ENCODE peak calls at places on chromosomes 13 and 19, in four cellular contexts. One of them, this sample, is unnamed.

GRCh38 chr13:22562116-22562515 is 618.7 kb upstream of the SGCG start:
- DNase-seq in IMR-90: no peak
- DNase-seq in cardiac fibroblast: no peak
- DNase-seq in AG09319: no peak
- DNase-seq in this sample: no peak

GRCh38 chr19:40407714-40408600 is 5.2 kb downstream of the PRX start:
- DNase-seq in IMR-90: no peak
- DNase-seq in cardiac fibroblast: no peak
- DNase-seq in AG09319: no peak
- DNase-seq in this sample: no peak

GRCh38 chr19:38900220-38900629 is 456 bp downstream of the NFKBIB start:
- DNase-seq in IMR-90: no peak
- DNase-seq in cardiac fibroblast: no peak
- DNase-seq in AG09319: no peak
- DNase-seq in this sample: no peak

GRCh38 chr13:71464673-71465072 is 402.3 kb downstream of the DACH1 start:
- DNase-seq in IMR-90: no peak
- DNase-seq in cardiac fibroblast: peak; percentile 26
- DNase-seq in AG09319: no peak
- DNase-seq in this sample: no peak

GRCh38 chr19:45402469-45403070 is 2.3 kb downstream of the PPP1R13L start:
- DNase-seq in IMR-90: no peak
- DNase-seq in cardiac fibroblast: peak; percentile 36
- DNase-seq in AG09319: no peak
- DNase-seq in this sample: no peak

GRCh38 chr13:19864339-19865309 is 1.2 kb upstream of the ZMYM5 start:
- DNase-seq in IMR-90: peak; percentile 9
- DNase-seq in cardiac fibroblast: peak; percentile 80
- DNase-seq in AG09319: no peak
- DNase-seq in this sample: peak; percentile 80

GRCh38 chr13:114024603-114025431 is 50.9 kb upstream of the C13orf46 start:
- DNase-seq in IMR-90: no peak
- DNase-seq in cardiac fibroblast: no peak
- DNase-seq in AG09319: no peak
- DNase-seq in this sample: no peak

GRCh38 chr19:38251564-38252051 is 4.6 kb downstream of the PPP1R14A start:
- DNase-seq in IMR-90: no peak
- DNase-seq in cardiac fibroblast: peak; percentile 59
- DNase-seq in AG09319: no peak
- DNase-seq in this sample: no peak

GRCh38 chr13:44573790-44574465 is 2.2 kb downstream of the TSC22D1 start:
- DNase-seq in IMR-90: peak; percentile 67
- DNase-seq in cardiac fibroblast: peak; percentile 66
- DNase-seq in AG09319: no peak
- DNase-seq in this sample: no peak

GRCh38 chr13:110818747-110819146 is 96.1 kb downstream of the ANKRD10 start:
- DNase-seq in IMR-90: no peak
- DNase-seq in cardiac fibroblast: no peak
- DNase-seq in AG09319: no peak
- DNase-seq in this sample: no peak

GRCh38 chr13:102912599-102912998 is 66.8 kb downstream of the ERCC5 start:
- DNase-seq in IMR-90: no peak
- DNase-seq in cardiac fibroblast: no peak
- DNase-seq in AG09319: no peak
- DNase-seq in this sample: no peak

GRCh38 chr19:8050274-8051096 is 2.1 kb upstream of the CCL25 start:
- DNase-seq in IMR-90: peak; percentile 55
- DNase-seq in cardiac fibroblast: peak; percentile 79
- DNase-seq in AG09319: peak; percentile 4
- DNase-seq in this sample: peak; percentile 81

GRCh38 chr13:44273991-44274810 is 99.4 kb upstream of the SERP2 start:
- DNase-seq in IMR-90: peak; percentile 77
- DNase-seq in cardiac fibroblast: peak; percentile 49
- DNase-seq in AG09319: no peak
- DNase-seq in this sample: no peak

GRCh38 chr13:113978741-113979481 is 5.0 kb upstream of the C13orf46 start:
- DNase-seq in IMR-90: no peak
- DNase-seq in cardiac fibroblast: no peak
- DNase-seq in AG09319: no peak
- DNase-seq in this sample: no peak

GRCh38 chr13:74133657-74134201 is 475 bp downstream of the KLF12 start:
- DNase-seq in IMR-90: peak; percentile 95
- DNase-seq in cardiac fibroblast: peak; percentile 98
- DNase-seq in AG09319: peak; percentile 87
- DNase-seq in this sample: peak; percentile 71

GRCh38 chr19:33260628-33261418 is 35.2 kb upstream of the SLC7A10 start:
- DNase-seq in IMR-90: no peak
- DNase-seq in cardiac fibroblast: no peak
- DNase-seq in AG09319: no peak
- DNase-seq in this sample: no peak

GRCh38 chr19:31553112-31553843 is 204.0 kb upstream of the TSHZ3 start:
- DNase-seq in IMR-90: no peak
- DNase-seq in cardiac fibroblast: no peak
- DNase-seq in AG09319: no peak
- DNase-seq in this sample: no peak

GRCh38 chr19:48181505-48181904 is 11.0 kb downstream of the ZSWIM9 start:
- DNase-seq in IMR-90: no peak
- DNase-seq in cardiac fibroblast: no peak
- DNase-seq in AG09319: no peak
- DNase-seq in this sample: no peak

GRCh38 chr13:35810286-35810685 is 320.9 kb downstream of the DCLK1 start:
- DNase-seq in IMR-90: no peak
- DNase-seq in cardiac fibroblast: no peak
- DNase-seq in AG09319: no peak
- DNase-seq in this sample: no peak

GRCh38 chr19:49488046-49488862 is 846 bp downstream of the RPL13A start:
- DNase-seq in IMR-90: no peak
- DNase-seq in cardiac fibroblast: no peak
- DNase-seq in AG09319: no peak
- DNase-seq in this sample: no peak

GRCh38 chr19:56111601-56112312 is 9.3 kb downstream of the ZNF787 start:
- DNase-seq in IMR-90: no peak
- DNase-seq in cardiac fibroblast: no peak
- DNase-seq in AG09319: no peak
- DNase-seq in this sample: no peak

GRCh38 chr13:109785141-109785891 is 1.1 kb downstream of the IRS2 start:
- DNase-seq in IMR-90: peak; percentile 57
- DNase-seq in cardiac fibroblast: peak; percentile 68
- DNase-seq in AG09319: no peak
- DNase-seq in this sample: peak; percentile 59

GRCh38 chr19:6236310-6237291 is 43.2 kb downstream of the MLLT1 start:
- DNase-seq in IMR-90: no peak
- DNase-seq in cardiac fibroblast: no peak
- DNase-seq in AG09319: no peak
- DNase-seq in this sample: no peak

DNA sequence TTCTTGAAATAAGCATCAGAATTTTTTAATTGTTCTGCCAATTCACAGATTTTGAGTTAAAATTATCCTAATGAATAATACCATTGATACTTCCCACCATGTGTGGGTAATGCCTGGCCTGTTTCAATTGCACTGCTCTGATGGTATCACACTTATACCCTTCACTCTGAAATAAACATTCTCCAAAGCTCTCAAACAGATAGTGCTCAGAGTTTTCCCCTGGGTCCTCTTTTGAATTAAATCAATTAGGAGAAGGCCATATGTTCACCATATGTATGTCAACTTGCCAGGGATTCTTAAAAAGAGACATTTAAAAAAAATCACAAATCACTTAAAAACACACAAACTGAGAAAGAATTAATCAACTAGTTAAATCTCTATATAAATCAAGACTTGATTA is 318.5 kb downstream of the NDFIP2 start:
- DNase-seq in IMR-90: no peak
- DNase-seq in cardiac fibroblast: no peak
- DNase-seq in AG09319: no peak
- DNase-seq in this sample: no peak
- TF ChIP-seq CTCF in IMR-90: no peak
- TF ChIP-seq CTCF in cardiac fibroblast: no peak
- TF ChIP-seq CTCF in AG09319: no peak
- TF ChIP-seq CTCF in this sample: no peak

GRCh38 chr13:94291631-94292322 is 187.7 kb downstream of the DCT start:
- DNase-seq in IMR-90: no peak
- DNase-seq in cardiac fibroblast: no peak
- DNase-seq in AG09319: no peak
- DNase-seq in this sample: no peak
- TF ChIP-seq CTCF in IMR-90: no peak
- TF ChIP-seq CTCF in cardiac fibroblast: no peak
- TF ChIP-seq CTCF in AG09319: no peak
- TF ChIP-seq CTCF in this sample: no peak

DNA sequence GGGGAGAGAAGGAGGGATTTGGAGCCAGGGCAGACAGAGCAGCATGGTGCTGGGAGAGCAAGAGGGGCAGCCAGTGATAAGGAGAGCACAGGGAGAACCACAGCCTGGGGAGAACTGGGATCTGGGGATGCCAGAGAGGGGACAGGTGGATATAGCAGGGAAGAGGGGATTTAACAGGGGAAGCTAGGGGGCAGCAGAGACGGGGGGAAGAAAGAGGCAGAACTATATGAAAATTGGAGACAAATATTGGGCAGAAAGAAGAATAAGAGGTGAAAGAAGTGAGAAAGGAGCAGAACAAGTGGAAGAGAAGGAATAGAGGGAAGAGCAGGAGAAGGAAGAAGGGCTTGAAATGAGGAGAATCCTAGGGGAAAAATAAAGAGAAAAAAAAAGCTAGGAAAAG is 6.5 kb upstream of the ZNF528 start:
- DNase-seq in IMR-90: no peak
- DNase-seq in cardiac fibroblast: no peak
- DNase-seq in AG09319: no peak
- DNase-seq in this sample: no peak
- TF ChIP-seq CTCF in IMR-90: no peak
- TF ChIP-seq CTCF in cardiac fibroblast: no peak
- TF ChIP-seq CTCF in AG09319: no peak
- TF ChIP-seq CTCF in this sample: no peak

GRCh38 chr13:50712882-50713281 is 130.6 kb downstream of the DLEU7 start:
- DNase-seq in IMR-90: no peak
- DNase-seq in cardiac fibroblast: no peak
- DNase-seq in AG09319: no peak
- DNase-seq in this sample: no peak

GRCh38 chr13:50714886-50715285 is 128.6 kb downstream of the DLEU7 start:
- DNase-seq in IMR-90: no peak
- DNase-seq in cardiac fibroblast: no peak
- DNase-seq in AG09319: no peak
- DNase-seq in this sample: no peak

GRCh38 chr13:50713849-50714248 is 129.6 kb downstream of the DLEU7 start:
- DNase-seq in IMR-90: peak; percentile 59
- DNase-seq in cardiac fibroblast: peak; percentile 49
- DNase-seq in AG09319: no peak
- DNase-seq in this sample: no peak

GRCh38 chr13:50712469-50712868 is 131.0 kb downstream of the DLEU7 start:
- DNase-seq in IMR-90: no peak
- DNase-seq in cardiac fibroblast: no peak
- DNase-seq in AG09319: no peak
- DNase-seq in this sample: no peak

GRCh38 chr13:50715402-50716146 is 127.9 kb downstream of the DLEU7 start:
- DNase-seq in IMR-90: no peak
- DNase-seq in cardiac fibroblast: no peak
- DNase-seq in AG09319: no peak
- DNase-seq in this sample: no peak
- TF ChIP-seq CTCF in IMR-90: no peak
- TF ChIP-seq CTCF in cardiac fibroblast: no peak
- TF ChIP-seq CTCF in AG09319: no peak
- TF ChIP-seq CTCF in this sample: no peak

DNA sequence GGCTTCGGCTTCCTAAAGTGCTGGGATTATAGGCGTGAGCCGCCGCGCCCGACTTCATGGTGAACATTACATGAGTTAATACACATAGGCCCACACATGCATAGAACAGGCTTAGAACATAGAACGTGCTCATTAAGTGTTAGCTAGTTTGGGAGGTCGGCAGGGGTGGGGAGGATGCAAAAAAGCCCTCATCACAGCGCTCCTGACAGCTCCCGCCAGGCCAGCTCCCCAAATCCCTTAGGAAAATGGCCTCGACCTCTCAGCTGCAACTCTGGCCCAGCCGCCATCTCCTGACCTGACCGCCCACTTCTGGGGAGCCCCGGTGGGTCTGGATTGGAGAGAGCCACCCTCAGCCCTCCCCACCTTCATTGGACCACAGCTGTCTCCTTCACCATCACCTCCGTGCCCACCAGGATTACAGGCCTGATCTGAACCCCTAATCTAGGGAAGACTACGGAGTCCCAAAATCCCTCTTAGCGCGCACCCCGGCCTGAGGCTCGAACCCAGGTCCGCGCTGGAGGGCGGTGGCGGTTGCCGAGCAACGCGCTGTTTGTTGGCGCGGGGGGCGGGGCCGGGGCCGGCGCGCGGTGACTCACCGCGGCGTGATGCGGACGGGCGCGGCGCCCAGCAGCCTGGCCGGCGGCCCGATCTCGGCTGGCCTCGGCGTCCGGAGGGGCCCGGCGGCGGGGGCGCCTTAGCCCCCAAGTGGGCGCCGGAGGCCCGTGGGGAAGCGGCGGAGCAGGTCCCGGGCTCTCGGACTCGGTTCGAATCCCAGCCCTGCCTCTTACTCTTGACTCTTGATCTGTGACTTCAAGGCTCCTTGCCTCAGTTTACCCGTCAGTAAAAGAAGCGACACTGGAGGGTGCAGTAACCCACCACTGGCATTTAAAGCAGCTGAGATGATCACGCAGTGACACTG is 26.7 kb upstream of the NANOS3 start:
- DNase-seq in IMR-90: peak; percentile 71
- DNase-seq in cardiac fibroblast: peak; percentile 90
- DNase-seq in AG09319: no peak
- DNase-seq in this sample: no peak
- TF ChIP-seq CTCF in IMR-90: no peak
- TF ChIP-seq CTCF in cardiac fibroblast: no peak
- TF ChIP-seq CTCF in AG09319: no peak
- TF ChIP-seq CTCF in this sample: no peak

GRCh38 chr13:27783111-27783510 is 9.2 kb upstream of the GSX1 start:
- DNase-seq in IMR-90: peak; percentile 8
- DNase-seq in cardiac fibroblast: peak; percentile 34
- DNase-seq in AG09319: no peak
- DNase-seq in this sample: peak; percentile 32
- TF ChIP-seq CTCF in IMR-90: peak; percentile 31
- TF ChIP-seq CTCF in cardiac fibroblast: peak; percentile 25
- TF ChIP-seq CTCF in AG09319: peak; percentile 18
- TF ChIP-seq CTCF in this sample: peak; percentile 41

GRCh38 chr19:27746691-27747380 is 1466.1 kb downstream of the UQCRFS1 start:
- DNase-seq in IMR-90: peak; percentile 1
- DNase-seq in cardiac fibroblast: peak; percentile 25
- DNase-seq in AG09319: no peak
- DNase-seq in this sample: peak; percentile 21
- TF ChIP-seq CTCF in IMR-90: no peak
- TF ChIP-seq CTCF in cardiac fibroblast: peak; percentile 18
- TF ChIP-seq CTCF in AG09319: no peak
- TF ChIP-seq CTCF in this sample: no peak

DNA sequence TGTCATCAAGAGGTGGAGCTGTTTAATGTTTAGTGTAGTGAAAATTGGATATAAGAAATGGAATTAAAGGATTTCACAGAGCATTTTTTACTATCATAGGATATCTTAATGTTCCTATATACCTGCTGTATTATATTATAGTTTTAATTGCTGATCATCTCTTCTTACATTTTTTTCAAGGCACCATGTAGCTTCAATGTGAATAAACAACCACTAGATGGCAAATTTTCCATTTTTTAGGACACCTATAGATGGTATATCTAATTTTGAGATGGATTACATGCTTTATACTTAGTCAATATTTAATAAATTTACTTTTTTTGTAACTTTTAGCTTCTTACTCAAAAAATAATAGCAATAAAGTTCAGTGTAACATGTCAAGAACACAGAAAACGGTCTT is 9.0 kb upstream of the ATXN8OS start:
- DNase-seq in IMR-90: no peak
- DNase-seq in cardiac fibroblast: no peak
- DNase-seq in AG09319: no peak
- DNase-seq in this sample: peak; percentile 7
- TF ChIP-seq CTCF in IMR-90: no peak
- TF ChIP-seq CTCF in cardiac fibroblast: peak; percentile 13
- TF ChIP-seq CTCF in AG09319: no peak
- TF ChIP-seq CTCF in this sample: peak; percentile 47

This sample was measured in Caco-2.